ENCODE peak calls at places on chromosome 3, in four cellular contexts. P is NCI-H82; E is activated CD4-positive, alpha-beta T cell treated with anti-CD3 and anti-CD28 coated beads, Interleukin-2, amount 50 U/mL, for 24 hours; C is lower lobe of right lung. K is an unnamed sample.

GRCh38 chr3:45582407-45582806 is 12.1 kb upstream of the LIMD1 start:
- DNase-seq in P (no peak), E (no peak), C (no peak), K (no peak)

GRCh38 chr3:123328851-123329635 is 119.8 kb downstream of the ADCY5 start:
- DNase-seq in P (peak; percentile 96), E (peak; percentile 65), C (peak; percentile 83), K (peak; percentile 88)

GRCh38 chr3:79306939-79307590 is 460.7 kb downstream of the ROBO1 start:
- DNase-seq in P (peak; percentile 1), E (no peak), C (no peak), K (no peak)

GRCh38 chr3:51718547-51719412 is 11.9 kb downstream of the GRM2 start:
- DNase-seq in P (peak; percentile 96), E (no peak), C (peak; percentile 78), K (no peak)

GRCh38 chr3:63912768-63913588 is 795 bp upstream of the SCAANT1 start:
- DNase-seq in P (no peak), E (no peak), C (peak; percentile 82), K (peak; percentile 86)

GRCh38 chr3:14494279-14494972 is 45.7 kb downstream of the GRIP2 start:
- DNase-seq in P (no peak), E (no peak), C (no peak), K (peak; percentile 46)

GRCh38 chr3:42847731-42848130 is 27.9 kb downstream of the CYP8B1 start:
- DNase-seq in P (peak; percentile 91), E (no peak), C (no peak), K (peak; percentile 87)

GRCh38 chr3:155312781-155313180 is 19.3 kb upstream of the STRIT1 start:
- DNase-seq in P (no peak), E (no peak), C (no peak), K (no peak)

GRCh38 chr3:120567370-120568197 is 28.6 kb upstream of the NDUFB4 start:
- DNase-seq in P (peak; percentile 77), E (no peak), C (no peak), K (no peak)

GRCh38 chr3:126126811-126127431 is 43.0 kb upstream of the SLC41A3 start:
- DNase-seq in P (no peak), E (no peak), C (peak; percentile 34), K (peak; percentile 32)

GRCh38 chr3:30454636-30455035 is 151.8 kb upstream of the TGFBR2 start:
- DNase-seq in P (no peak), E (no peak), C (no peak), K (no peak)

GRCh38 chr3:12136371-12136770 is 22.3 kb downstream of the TIMP4 start:
- DNase-seq in P (no peak), E (no peak), C (no peak), K (no peak)

GRCh38 chr3:177945999-177946398 is 590.2 kb upstream of the KCNMB2 start:
- DNase-seq in P (no peak), E (no peak), C (no peak), K (no peak)

GRCh38 chr3:30188713-30189112 is 417.7 kb upstream of the TGFBR2 start:
- DNase-seq in P (no peak), E (no peak), C (no peak), K (no peak)

GRCh38 chr3:22980346-22980745 is 222.8 kb upstream of the UBE2E2 start:
- DNase-seq in P (no peak), E (no peak), C (no peak), K (no peak)

K was measured in kidney.